ENCODE peak calls at places on chromosomes 1 and 21, in nine cellular contexts. One of them, this sample, is unnamed.
A peak's percentile ranks its signal among the peaks of the same experiment; 100 is the strongest.

GRCh38 chr1:193222079-193222615 is 35.7 kb upstream of the B3GALT2 start:
- DNase-seq in colonic mucosa: no peak
- DNase-seq in astrocyte of the spinal cord: no peak
- DNase-seq in activated CD8-positive, alpha-beta T cell treated with anti-CD3 and anti-CD28 coated beads for 36 hours: no peak
- DNase-seq in Calu3: no peak
- DNase-seq in endodermal cell: no peak
- DNase-seq in testis: no peak
- DNase-seq in progenitor cell of endocrine pancreas: no peak
- DNase-seq in epithelial cell of esophagus: no peak
- DNase-seq in this sample: no peak

GRCh38 chr1:19079983-19080472 is 123.6 kb upstream of the IFFO2 start:
- DNase-seq in epithelial cell of esophagus: no peak
- DNase-seq in progenitor cell of endocrine pancreas: no peak
- DNase-seq in activated CD8-positive, alpha-beta T cell treated with anti-CD3 and anti-CD28 coated beads for 36 hours: no peak
- DNase-seq in colonic mucosa: no peak
- DNase-seq in testis: no peak
- DNase-seq in Calu3: no peak
- DNase-seq in astrocyte of the spinal cord: no peak
- DNase-seq in endodermal cell: no peak
- DNase-seq in this sample: no peak

GRCh38 chr1:225907341-225907740 is 16.7 kb downstream of the PYCR2 start:
- DNase-seq in activated CD8-positive, alpha-beta T cell treated with anti-CD3 and anti-CD28 coated beads for 36 hours: no peak
- DNase-seq in testis: no peak
- DNase-seq in astrocyte of the spinal cord: no peak
- DNase-seq in Calu3: no peak
- DNase-seq in progenitor cell of endocrine pancreas: no peak
- DNase-seq in epithelial cell of esophagus: no peak
- DNase-seq in colonic mucosa: no peak
- DNase-seq in endodermal cell: peak; percentile 44
- DNase-seq in this sample: no peak

GRCh38 chr1:28078680-28079626 is 9.5 kb downstream of the EYA3 start:
- DNase-seq in colonic mucosa: no peak
- DNase-seq in testis: no peak
- DNase-seq in astrocyte of the spinal cord: peak; percentile 81
- DNase-seq in activated CD8-positive, alpha-beta T cell treated with anti-CD3 and anti-CD28 coated beads for 36 hours: no peak
- DNase-seq in progenitor cell of endocrine pancreas: no peak
- DNase-seq in epithelial cell of esophagus: peak; percentile 81
- DNase-seq in Calu3: peak; percentile 36
- DNase-seq in endodermal cell: no peak
- DNase-seq in this sample: no peak

GRCh38 chr21:41750532-41751151 is 16.2 kb downstream of the RIPK4 start:
- DNase-seq in activated CD8-positive, alpha-beta T cell treated with anti-CD3 and anti-CD28 coated beads for 36 hours: no peak
- DNase-seq in astrocyte of the spinal cord: no peak
- DNase-seq in testis: no peak
- DNase-seq in Calu3: no peak
- DNase-seq in epithelial cell of esophagus: no peak
- DNase-seq in progenitor cell of endocrine pancreas: no peak
- DNase-seq in colonic mucosa: no peak
- DNase-seq in endodermal cell: no peak
- DNase-seq in this sample: no peak

GRCh38 chr1:107048255-107048654 is 8.2 kb upstream of the PRMT6 start:
- DNase-seq in testis: no peak
- DNase-seq in epithelial cell of esophagus: no peak
- DNase-seq in progenitor cell of endocrine pancreas: no peak
- DNase-seq in activated CD8-positive, alpha-beta T cell treated with anti-CD3 and anti-CD28 coated beads for 36 hours: no peak
- DNase-seq in endodermal cell: no peak
- DNase-seq in astrocyte of the spinal cord: no peak
- DNase-seq in colonic mucosa: no peak
- DNase-seq in Calu3: no peak
- DNase-seq in this sample: no peak

GRCh38 chr1:41313661-41314131 is 47.5 kb upstream of the FOXO6 start:
- DNase-seq in epithelial cell of esophagus: peak; percentile 19
- DNase-seq in colonic mucosa: no peak
- DNase-seq in astrocyte of the spinal cord: peak; percentile 3
- DNase-seq in Calu3: no peak
- DNase-seq in endodermal cell: peak; percentile 87
- DNase-seq in progenitor cell of endocrine pancreas: no peak
- DNase-seq in activated CD8-positive, alpha-beta T cell treated with anti-CD3 and anti-CD28 coated beads for 36 hours: peak; percentile 45
- DNase-seq in testis: peak; percentile 46
- DNase-seq in this sample: peak; percentile 44

GRCh38 chr1:231395051-231395995 is 26.8 kb downstream of the EGLN1 start:
- DNase-seq in colonic mucosa: no peak
- DNase-seq in Calu3: peak; percentile 47
- DNase-seq in epithelial cell of esophagus: peak; percentile 89
- DNase-seq in progenitor cell of endocrine pancreas: no peak
- DNase-seq in activated CD8-positive, alpha-beta T cell treated with anti-CD3 and anti-CD28 coated beads for 36 hours: no peak
- DNase-seq in testis: peak; percentile 53
- DNase-seq in endodermal cell: no peak
- DNase-seq in astrocyte of the spinal cord: peak; percentile 97
- DNase-seq in this sample: no peak

GRCh38 chr1:203273869-203274602 is 31.3 kb upstream of the BTG2 start:
- DNase-seq in testis: no peak
- DNase-seq in astrocyte of the spinal cord: no peak
- DNase-seq in activated CD8-positive, alpha-beta T cell treated with anti-CD3 and anti-CD28 coated beads for 36 hours: peak; percentile 31
- DNase-seq in colonic mucosa: peak; percentile 52
- DNase-seq in epithelial cell of esophagus: no peak
- DNase-seq in endodermal cell: no peak
- DNase-seq in progenitor cell of endocrine pancreas: no peak
- DNase-seq in Calu3: no peak
- DNase-seq in this sample: no peak

GRCh38 chr1:15919316-15919715 is 56.6 kb downstream of the ZBTB17 start:
- DNase-seq in astrocyte of the spinal cord: peak; percentile 82
- DNase-seq in colonic mucosa: no peak
- DNase-seq in progenitor cell of endocrine pancreas: no peak
- DNase-seq in testis: no peak
- DNase-seq in endodermal cell: no peak
- DNase-seq in epithelial cell of esophagus: peak; percentile 88
- DNase-seq in activated CD8-positive, alpha-beta T cell treated with anti-CD3 and anti-CD28 coated beads for 36 hours: peak; percentile 94
- DNase-seq in Calu3: peak; percentile 21
- DNase-seq in this sample: peak; percentile 71

GRCh38 chr21:45151484-45152115 is 77.2 kb downstream of the ADARB1 start:
- DNase-seq in activated CD8-positive, alpha-beta T cell treated with anti-CD3 and anti-CD28 coated beads for 36 hours: no peak
- DNase-seq in epithelial cell of esophagus: no peak
- DNase-seq in Calu3: no peak
- DNase-seq in progenitor cell of endocrine pancreas: no peak
- DNase-seq in colonic mucosa: peak; percentile 13
- DNase-seq in testis: peak; percentile 12
- DNase-seq in endodermal cell: no peak
- DNase-seq in astrocyte of the spinal cord: no peak
- DNase-seq in this sample: no peak

GRCh38 chr1:156845055-156845952 is 13.6 kb downstream of the INSRR start:
- DNase-seq in endodermal cell: peak; percentile 85
- DNase-seq in testis: no peak
- DNase-seq in Calu3: no peak
- DNase-seq in astrocyte of the spinal cord: no peak
- DNase-seq in activated CD8-positive, alpha-beta T cell treated with anti-CD3 and anti-CD28 coated beads for 36 hours: peak; percentile 63
- DNase-seq in epithelial cell of esophagus: peak; percentile 11
- DNase-seq in progenitor cell of endocrine pancreas: no peak
- DNase-seq in colonic mucosa: no peak
- DNase-seq in this sample: no peak

GRCh38 chr1:197743578-197743977 is 31.7 kb downstream of the DENND1B start:
- DNase-seq in epithelial cell of esophagus: no peak
- DNase-seq in endodermal cell: no peak
- DNase-seq in astrocyte of the spinal cord: no peak
- DNase-seq in testis: no peak
- DNase-seq in activated CD8-positive, alpha-beta T cell treated with anti-CD3 and anti-CD28 coated beads for 36 hours: no peak
- DNase-seq in progenitor cell of endocrine pancreas: no peak
- DNase-seq in Calu3: no peak
- DNase-seq in colonic mucosa: no peak
- DNase-seq in this sample: no peak

GRCh38 chr21:37711294-37711844 is 204.9 kb downstream of the KCNJ6 start:
- DNase-seq in Calu3: no peak
- DNase-seq in activated CD8-positive, alpha-beta T cell treated with anti-CD3 and anti-CD28 coated beads for 36 hours: no peak
- DNase-seq in epithelial cell of esophagus: no peak
- DNase-seq in progenitor cell of endocrine pancreas: no peak
- DNase-seq in testis: no peak
- DNase-seq in endodermal cell: peak; percentile 71
- DNase-seq in astrocyte of the spinal cord: no peak
- DNase-seq in colonic mucosa: no peak
- DNase-seq in this sample: no peak

GRCh38 chr1:13228343-13228781 is 2.4 kb upstream of the PRAMEF18 start:
- DNase-seq in testis: peak; percentile 63
- DNase-seq in activated CD8-positive, alpha-beta T cell treated with anti-CD3 and anti-CD28 coated beads for 36 hours: peak; percentile 70
- DNase-seq in progenitor cell of endocrine pancreas: peak; percentile 0
- DNase-seq in colonic mucosa: peak; percentile 38
- DNase-seq in endodermal cell: peak; percentile 76
- DNase-seq in astrocyte of the spinal cord: no peak
- DNase-seq in epithelial cell of esophagus: no peak
- DNase-seq in Calu3: peak; percentile 35
- DNase-seq in this sample: peak; percentile 38

DNA sequence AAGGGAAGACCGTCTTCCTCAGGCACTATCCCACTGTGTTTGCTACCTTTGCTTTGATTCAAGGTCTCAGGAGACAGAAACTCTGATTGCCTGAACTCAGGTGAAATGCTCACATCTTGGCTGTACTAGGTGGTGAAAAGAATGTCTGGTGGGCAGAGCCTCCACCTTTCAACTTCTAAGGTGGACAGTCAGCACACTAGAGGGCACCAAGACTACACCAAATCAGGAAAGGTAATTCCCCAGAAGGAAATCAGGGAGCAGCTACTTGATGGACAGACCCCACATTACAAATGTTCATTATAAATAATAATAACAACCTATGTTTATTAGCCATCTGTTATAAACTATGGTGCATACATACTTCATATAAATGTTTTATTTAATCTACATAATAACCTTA is 220.9 kb downstream of the ATG4C start:
- DNase-seq in Calu3: peak; percentile 44
- DNase-seq in activated CD8-positive, alpha-beta T cell treated with anti-CD3 and anti-CD28 coated beads for 36 hours: no peak
- DNase-seq in astrocyte of the spinal cord: peak; percentile 18
- DNase-seq in progenitor cell of endocrine pancreas: no peak
- DNase-seq in colonic mucosa: no peak
- DNase-seq in epithelial cell of esophagus: peak; percentile 16
- DNase-seq in testis: peak; percentile 16
- DNase-seq in endodermal cell: peak; percentile 65
- DNase-seq in this sample: peak; percentile 24
- TF ChIP-seq CTCF in Calu3: peak; percentile 37
- TF ChIP-seq CTCF in activated CD8-positive, alpha-beta T cell treated with anti-CD3 and anti-CD28 coated beads for 36 hours: no peak
- TF ChIP-seq CTCF in astrocyte of the spinal cord: peak; percentile 55
- TF ChIP-seq CTCF in progenitor cell of endocrine pancreas: peak; percentile 58
- TF ChIP-seq CTCF in colonic mucosa: no peak
- TF ChIP-seq CTCF in epithelial cell of esophagus: peak; percentile 16
- TF ChIP-seq CTCF in testis: no peak
- TF ChIP-seq CTCF in endodermal cell: peak; percentile 78
- TF ChIP-seq CTCF in this sample: no peak

GRCh38 chr1:29197590-29197924 is 15.9 kb upstream of the SRSF4 start:
- DNase-seq in testis: peak; percentile 58
- DNase-seq in Calu3: peak; percentile 42
- DNase-seq in colonic mucosa: peak; percentile 52
- DNase-seq in endodermal cell: peak; percentile 89
- DNase-seq in progenitor cell of endocrine pancreas: no peak
- DNase-seq in epithelial cell of esophagus: peak; percentile 78
- DNase-seq in astrocyte of the spinal cord: peak; percentile 59
- DNase-seq in activated CD8-positive, alpha-beta T cell treated with anti-CD3 and anti-CD28 coated beads for 36 hours: peak; percentile 61
- DNase-seq in this sample: peak; percentile 37
- TF ChIP-seq CTCF in testis: peak; percentile 11
- TF ChIP-seq CTCF in Calu3: peak; percentile 38
- TF ChIP-seq CTCF in colonic mucosa: peak; percentile 41
- TF ChIP-seq CTCF in endodermal cell: peak; percentile 79
- TF ChIP-seq CTCF in progenitor cell of endocrine pancreas: peak; percentile 57
- TF ChIP-seq CTCF in epithelial cell of esophagus: peak; percentile 66
- TF ChIP-seq CTCF in astrocyte of the spinal cord: peak; percentile 60
- TF ChIP-seq CTCF in activated CD8-positive, alpha-beta T cell treated with anti-CD3 and anti-CD28 coated beads for 36 hours: peak; percentile 38
- TF ChIP-seq CTCF in this sample: peak; percentile 38

GRCh38 chr1:163066686-163067085 is 2.5 kb upstream of the RGS4 start:
- DNase-seq in colonic mucosa: no peak
- DNase-seq in activated CD8-positive, alpha-beta T cell treated with anti-CD3 and anti-CD28 coated beads for 36 hours: no peak
- DNase-seq in endodermal cell: no peak
- DNase-seq in testis: no peak
- DNase-seq in epithelial cell of esophagus: no peak
- DNase-seq in astrocyte of the spinal cord: no peak
- DNase-seq in Calu3: no peak
- DNase-seq in progenitor cell of endocrine pancreas: no peak
- DNase-seq in this sample: no peak

GRCh38 chr1:163068716-163069115 is 445 bp upstream of the RGS4 start:
- DNase-seq in testis: no peak
- DNase-seq in Calu3: no peak
- DNase-seq in epithelial cell of esophagus: peak; percentile 13
- DNase-seq in colonic mucosa: no peak
- DNase-seq in activated CD8-positive, alpha-beta T cell treated with anti-CD3 and anti-CD28 coated beads for 36 hours: no peak
- DNase-seq in astrocyte of the spinal cord: no peak
- DNase-seq in progenitor cell of endocrine pancreas: no peak
- DNase-seq in endodermal cell: no peak
- DNase-seq in this sample: no peak

GRCh38 chr1:163071381-163072255 is 2.5 kb downstream of the RGS4 start:
- DNase-seq in activated CD8-positive, alpha-beta T cell treated with anti-CD3 and anti-CD28 coated beads for 36 hours: peak; percentile 63
- DNase-seq in colonic mucosa: peak; percentile 41
- DNase-seq in testis: peak; percentile 82
- DNase-seq in epithelial cell of esophagus: peak; percentile 90
- DNase-seq in endodermal cell: peak; percentile 88
- DNase-seq in astrocyte of the spinal cord: peak; percentile 91
- DNase-seq in Calu3: peak; percentile 79
- DNase-seq in progenitor cell of endocrine pancreas: peak; percentile 45
- DNase-seq in this sample: peak; percentile 43

GRCh38 chr1:163069655-163070277 is 605 bp downstream of the RGS4 start:
- DNase-seq in epithelial cell of esophagus: no peak
- DNase-seq in activated CD8-positive, alpha-beta T cell treated with anti-CD3 and anti-CD28 coated beads for 36 hours: no peak
- DNase-seq in testis: no peak
- DNase-seq in endodermal cell: no peak
- DNase-seq in progenitor cell of endocrine pancreas: no peak
- DNase-seq in astrocyte of the spinal cord: no peak
- DNase-seq in colonic mucosa: no peak
- DNase-seq in Calu3: no peak
- DNase-seq in this sample: no peak

DNA sequence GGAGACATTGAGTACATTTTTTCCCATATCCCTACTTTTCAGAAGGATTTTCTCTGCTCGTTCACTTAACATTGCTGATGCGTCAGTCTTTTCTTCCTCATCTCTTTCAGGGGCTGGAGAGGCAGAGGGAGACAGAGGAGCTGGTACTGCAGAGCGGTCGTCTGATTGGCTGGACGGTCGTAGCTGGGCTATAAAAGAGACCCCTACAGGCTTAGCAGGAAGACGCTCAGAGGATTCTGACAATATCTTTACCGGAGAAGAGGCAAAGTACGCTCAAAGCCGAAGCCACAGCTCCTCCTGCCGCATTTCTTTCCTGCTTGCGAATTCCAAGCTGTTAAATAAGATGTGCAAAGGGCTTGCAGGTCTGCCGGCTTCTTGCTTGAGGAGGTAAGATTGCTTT is at the start of gene RGS4:
- DNase-seq in testis: peak; percentile 81
- DNase-seq in Calu3: peak; percentile 57
- DNase-seq in astrocyte of the spinal cord: peak; percentile 98
- DNase-seq in activated CD8-positive, alpha-beta T cell treated with anti-CD3 and anti-CD28 coated beads for 36 hours: no peak
- DNase-seq in colonic mucosa: peak; percentile 18
- DNase-seq in epithelial cell of esophagus: peak; percentile 64
- DNase-seq in progenitor cell of endocrine pancreas: peak; percentile 15
- DNase-seq in endodermal cell: peak; percentile 93
- DNase-seq in this sample: no peak
- TF ChIP-seq CTCF in testis: peak; percentile 31
- TF ChIP-seq CTCF in Calu3: peak; percentile 50
- TF ChIP-seq CTCF in astrocyte of the spinal cord: peak; percentile 70
- TF ChIP-seq CTCF in activated CD8-positive, alpha-beta T cell treated with anti-CD3 and anti-CD28 coated beads for 36 hours: no peak
- TF ChIP-seq CTCF in colonic mucosa: no peak
- TF ChIP-seq CTCF in epithelial cell of esophagus: peak; percentile 49
- TF ChIP-seq CTCF in progenitor cell of endocrine pancreas: peak; percentile 53
- TF ChIP-seq CTCF in endodermal cell: peak; percentile 82
- TF ChIP-seq CTCF in this sample: no peak

DNA sequence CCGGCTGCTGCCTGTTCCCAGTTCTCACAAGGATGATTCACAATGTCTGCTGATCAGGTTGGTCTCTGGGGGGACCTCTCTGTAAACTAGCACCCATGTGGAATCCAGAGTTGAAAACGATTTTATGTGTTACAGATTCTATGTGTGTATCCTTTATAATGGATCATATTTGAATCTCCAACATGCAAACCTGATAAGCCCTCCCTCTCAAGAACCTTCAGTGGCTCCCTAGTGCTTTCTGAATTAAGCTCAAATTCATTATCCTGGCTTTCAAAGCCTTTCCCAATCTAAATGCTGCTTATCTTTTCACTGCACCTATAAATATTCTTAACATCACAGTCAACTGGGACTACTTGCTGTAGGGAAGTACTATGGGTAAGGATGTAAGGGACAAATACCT is 166.8 kb upstream of the USP24 start:
- DNase-seq in Calu3: no peak
- DNase-seq in testis: no peak
- DNase-seq in astrocyte of the spinal cord: no peak
- DNase-seq in activated CD8-positive, alpha-beta T cell treated with anti-CD3 and anti-CD28 coated beads for 36 hours: no peak
- DNase-seq in colonic mucosa: no peak
- DNase-seq in epithelial cell of esophagus: no peak
- DNase-seq in endodermal cell: no peak
- DNase-seq in progenitor cell of endocrine pancreas: no peak
- DNase-seq in this sample: no peak
- TF ChIP-seq CTCF in Calu3: no peak
- TF ChIP-seq CTCF in testis: no peak
- TF ChIP-seq CTCF in astrocyte of the spinal cord: no peak
- TF ChIP-seq CTCF in activated CD8-positive, alpha-beta T cell treated with anti-CD3 and anti-CD28 coated beads for 36 hours: no peak
- TF ChIP-seq CTCF in colonic mucosa: no peak
- TF ChIP-seq CTCF in epithelial cell of esophagus: no peak
- TF ChIP-seq CTCF in endodermal cell: no peak
- TF ChIP-seq CTCF in progenitor cell of endocrine pancreas: no peak
- TF ChIP-seq CTCF in this sample: no peak